ENCODE peak calls at places on chromosomes 11 and 22, in four cellular contexts. One of them, this sample, is unnamed. For H3K9me3 and H3K4me1, the result is how much of the 10 kb centered on the place peaks cover.

GRCh38 chr22:41280065-41280464 is 5.9 kb downstream of the RANGAP1 start:
- DNase-seq in prostate gland: peak
- DNase-seq in transverse colon: no peak
- DNase-seq in adrenal gland: no peak
- DNase-seq in this sample: no peak

GRCh38 chr22:48079505-48080295 is 1317.2 kb downstream of the TBC1D22A start:
- DNase-seq in prostate gland: no peak
- DNase-seq in transverse colon: no peak
- DNase-seq in adrenal gland: no peak
- DNase-seq in this sample: no peak

GRCh38 chr11:78735711-78736110 is 161.0 kb upstream of the NARS2 start:
- DNase-seq in prostate gland: no peak
- DNase-seq in transverse colon: no peak
- DNase-seq in adrenal gland: no peak
- DNase-seq in this sample: no peak

GRCh38 chr11:93169950-93170561 is 27.7 kb downstream of the SLC36A4 start:
- DNase-seq in prostate gland: no peak
- DNase-seq in transverse colon: no peak
- DNase-seq in adrenal gland: no peak
- DNase-seq in this sample: no peak

GRCh38 chr11:72008728-72009127 is 10.0 kb downstream of the IL18BP start:
- DNase-seq in prostate gland: no peak
- DNase-seq in transverse colon: no peak
- DNase-seq in adrenal gland: no peak
- DNase-seq in this sample: no peak

GRCh38 chr11:19602906-19603305 is 109.7 kb upstream of the NAV2 start:
- DNase-seq in prostate gland: no peak
- DNase-seq in transverse colon: no peak
- DNase-seq in adrenal gland: no peak
- DNase-seq in this sample: no peak

GRCh38 chr11:63280920-63281319 is 37.5 kb upstream of the SLC22A25 start:
- DNase-seq in prostate gland: no peak
- DNase-seq in transverse colon: no peak
- DNase-seq in adrenal gland: no peak
- DNase-seq in this sample: no peak

GRCh38 chr11:63445720-63446119 is 45.2 kb downstream of the PLAAT5 start:
- DNase-seq in prostate gland: no peak
- DNase-seq in transverse colon: no peak
- DNase-seq in adrenal gland: no peak
- DNase-seq in this sample: no peak

GRCh38 chr11:130894322-130895025 is 21.8 kb downstream of the SNX19 start:
- DNase-seq in prostate gland: peak
- DNase-seq in transverse colon: peak
- DNase-seq in adrenal gland: peak
- DNase-seq in this sample: peak

GRCh38 chr22:42969348-42969975 is 45.5 kb downstream of the PACSIN2 start:
- DNase-seq in prostate gland: no peak
- DNase-seq in transverse colon: no peak
- DNase-seq in adrenal gland: no peak
- DNase-seq in this sample: no peak

GRCh38 chr11:75103380-75104026 is 6.8 kb upstream of the OR2AT4 start:
- DNase-seq in prostate gland: no peak
- DNase-seq in transverse colon: no peak
- DNase-seq in adrenal gland: no peak
- DNase-seq in this sample: no peak

GRCh38 chr11:6962673-6963072 is 36.4 kb downstream of the ZNF215 start:
- DNase-seq in prostate gland: no peak
- DNase-seq in transverse colon: no peak
- DNase-seq in adrenal gland: no peak
- DNase-seq in this sample: no peak

GRCh38 chr11:68535098-68535497 is 74.5 kb downstream of the PPP6R3 start:
- DNase-seq in prostate gland: no peak
- DNase-seq in transverse colon: no peak
- DNase-seq in adrenal gland: no peak
- DNase-seq in this sample: no peak
- H3K9me3 ChIP-seq in prostate gland: under half
- H3K9me3 ChIP-seq in transverse colon: under half
- H3K9me3 ChIP-seq in adrenal gland: under half
- H3K9me3 ChIP-seq in this sample: under half

GRCh38 chr11:114172055-114172861 is 112.7 kb downstream of the ZBTB16 start:
- DNase-seq in prostate gland: no peak
- DNase-seq in transverse colon: no peak
- DNase-seq in adrenal gland: no peak
- DNase-seq in this sample: no peak

GRCh38 chr11:114171257-114172054 is 111.9 kb downstream of the ZBTB16 start:
- DNase-seq in prostate gland: no peak
- DNase-seq in transverse colon: peak
- DNase-seq in adrenal gland: peak
- DNase-seq in this sample: peak

GRCh38 chr11:114174712-114175495 is 115.4 kb downstream of the ZBTB16 start:
- DNase-seq in prostate gland: no peak
- DNase-seq in transverse colon: no peak
- DNase-seq in adrenal gland: no peak
- DNase-seq in this sample: no peak

GRCh38 chr11:114173836-114174235 is 114.3 kb downstream of the ZBTB16 start:
- DNase-seq in prostate gland: no peak
- DNase-seq in transverse colon: no peak
- DNase-seq in adrenal gland: no peak
- DNase-seq in this sample: no peak

GRCh38 chr11:114172871-114173444 is 113.4 kb downstream of the ZBTB16 start:
- DNase-seq in prostate gland: no peak
- DNase-seq in transverse colon: no peak
- DNase-seq in adrenal gland: no peak
- DNase-seq in this sample: no peak
- TF ChIP-seq POLR2A in prostate gland: no peak
- TF ChIP-seq POLR2A in transverse colon: no peak
- TF ChIP-seq POLR2A in adrenal gland: no peak
- TF ChIP-seq POLR2A in this sample: no peak

GRCh38 chr11:133842053-133842452 is 3.3 kb downstream of the SPATA19 start:
- DNase-seq in prostate gland: no peak
- DNase-seq in transverse colon: no peak
- DNase-seq in adrenal gland: no peak
- DNase-seq in this sample: no peak

GRCh38 chr11:133842730-133843129 is 2.6 kb downstream of the SPATA19 start:
- DNase-seq in prostate gland: no peak
- DNase-seq in transverse colon: no peak
- DNase-seq in adrenal gland: no peak
- DNase-seq in this sample: no peak

GRCh38 chr11:133845413-133845812 is at the start of gene SPATA19:
- DNase-seq in prostate gland: no peak
- DNase-seq in transverse colon: no peak
- DNase-seq in adrenal gland: no peak
- DNase-seq in this sample: no peak

GRCh38 chr11:133843454-133843987 is 1.8 kb downstream of the SPATA19 start:
- DNase-seq in prostate gland: no peak
- DNase-seq in transverse colon: no peak
- DNase-seq in adrenal gland: no peak
- DNase-seq in this sample: peak

GRCh38 chr11:133844217-133844616 is 1.1 kb downstream of the SPATA19 start:
- DNase-seq in prostate gland: no peak
- DNase-seq in transverse colon: no peak
- DNase-seq in adrenal gland: no peak
- DNase-seq in this sample: peak
- H3K4me1 ChIP-seq in prostate gland: under half
- H3K4me1 ChIP-seq in transverse colon: under half
- H3K4me1 ChIP-seq in adrenal gland: under half
- H3K4me1 ChIP-seq in this sample: under half

GRCh38 chr11:113774174-113774503 is 647 bp upstream of the ZW10 start:
- DNase-seq in prostate gland: no peak
- DNase-seq in transverse colon: no peak
- DNase-seq in adrenal gland: no peak
- DNase-seq in this sample: no peak
- H3K9me3 ChIP-seq in prostate gland: under half
- H3K9me3 ChIP-seq in transverse colon: under half
- H3K9me3 ChIP-seq in adrenal gland: under half
- H3K9me3 ChIP-seq in this sample: under half

GRCh38 chr11:128757235-128757711 is 63.4 kb downstream of the FLI1 start:
- DNase-seq in prostate gland: no peak
- DNase-seq in transverse colon: peak
- DNase-seq in adrenal gland: no peak
- DNase-seq in this sample: no peak

GRCh38 chr11:128757886-128758612 is 64.2 kb downstream of the FLI1 start:
- DNase-seq in prostate gland: no peak
- DNase-seq in transverse colon: peak
- DNase-seq in adrenal gland: no peak
- DNase-seq in this sample: no peak

GRCh38 chr11:128759168-128759567 is 65.3 kb downstream of the FLI1 start:
- DNase-seq in prostate gland: no peak
- DNase-seq in transverse colon: no peak
- DNase-seq in adrenal gland: no peak
- DNase-seq in this sample: no peak

GRCh38 chr11:128761339-128761738 is 67.5 kb downstream of the FLI1 start:
- DNase-seq in prostate gland: no peak
- DNase-seq in transverse colon: no peak
- DNase-seq in adrenal gland: no peak
- DNase-seq in this sample: no peak

DNA sequence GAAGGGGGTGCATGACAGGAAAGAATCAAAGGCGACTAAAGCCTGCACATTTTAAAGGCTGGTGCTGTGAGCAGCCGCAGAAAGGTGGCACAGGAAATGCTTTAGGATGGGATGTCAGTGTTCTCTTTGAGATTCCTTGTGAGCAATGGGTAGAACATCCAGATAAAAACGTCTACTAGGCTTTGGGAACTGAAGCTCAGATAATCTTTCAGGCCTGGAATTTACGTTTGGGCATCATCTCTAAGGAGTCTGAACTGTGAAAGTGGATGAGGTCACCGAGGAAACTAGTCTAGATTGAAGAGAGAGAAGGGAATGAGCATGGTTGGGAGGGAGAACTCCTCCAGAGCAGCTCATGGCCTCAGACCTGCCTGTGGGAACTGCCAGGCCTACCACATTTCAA is 65.7 kb downstream of the FLI1 start:
- DNase-seq in prostate gland: no peak
- DNase-seq in transverse colon: no peak
- DNase-seq in adrenal gland: no peak
- DNase-seq in this sample: no peak
- TF ChIP-seq POLR2A in prostate gland: no peak
- TF ChIP-seq POLR2A in transverse colon: no peak
- TF ChIP-seq POLR2A in adrenal gland: no peak
- TF ChIP-seq POLR2A in this sample: no peak

GRCh38 chr11:15526859-15527450 is 412.2 kb downstream of the INSC start:
- DNase-seq in prostate gland: no peak
- DNase-seq in transverse colon: no peak
- DNase-seq in adrenal gland: no peak
- DNase-seq in this sample: no peak

GRCh38 chr11:15519911-15520310 is 405.2 kb downstream of the INSC start:
- DNase-seq in prostate gland: no peak
- DNase-seq in transverse colon: no peak
- DNase-seq in adrenal gland: no peak
- DNase-seq in this sample: no peak

GRCh38 chr11:15525582-15525981 is 410.9 kb downstream of the INSC start:
- DNase-seq in prostate gland: no peak
- DNase-seq in transverse colon: no peak
- DNase-seq in adrenal gland: no peak
- DNase-seq in this sample: no peak

GRCh38 chr11:15526032-15526431 is 411.3 kb downstream of the INSC start:
- DNase-seq in prostate gland: no peak
- DNase-seq in transverse colon: no peak
- DNase-seq in adrenal gland: no peak
- DNase-seq in this sample: no peak

GRCh38 chr11:15523576-15523975 is 408.9 kb downstream of the INSC start:
- DNase-seq in prostate gland: no peak
- DNase-seq in transverse colon: no peak
- DNase-seq in adrenal gland: no peak
- DNase-seq in this sample: no peak
- H3K4me1 ChIP-seq in prostate gland: under half
- H3K4me1 ChIP-seq in transverse colon: under half
- H3K4me1 ChIP-seq in adrenal gland: under half
- H3K4me1 ChIP-seq in this sample: under half

GRCh38 chr11:33323421-33323820 is 66.2 kb downstream of the HIPK3 start:
- DNase-seq in prostate gland: no peak
- DNase-seq in transverse colon: no peak
- DNase-seq in adrenal gland: no peak
- DNase-seq in this sample: no peak
- H3K9me3 ChIP-seq in prostate gland: under half
- H3K9me3 ChIP-seq in transverse colon: under half
- H3K9me3 ChIP-seq in adrenal gland: under half
- H3K9me3 ChIP-seq in this sample: under half

GRCh38 chr11:64868904-64869570 is 9.4 kb downstream of the EHD1 start:
- DNase-seq in prostate gland: no peak
- DNase-seq in transverse colon: no peak
- DNase-seq in adrenal gland: no peak
- DNase-seq in this sample: peak
- TF ChIP-seq POLR2A in prostate gland: no peak
- TF ChIP-seq POLR2A in transverse colon: no peak
- TF ChIP-seq POLR2A in adrenal gland: no peak
- TF ChIP-seq POLR2A in this sample: no peak

This sample was measured in thyroid gland.